ENCODE peak calls at places on chromosomes 5 and 9, in nine cellular contexts. One of them, this sample, is unnamed.

GRCh38 chr5:31640024-31640423 is 1.1 kb downstream of the PDZD2 start:
- DNase-seq in lower lobe of right lung: no peak
- DNase-seq in HCT116: no peak
- DNase-seq in uterus: no peak
- DNase-seq in pancreas: no peak
- DNase-seq in K562: no peak
- DNase-seq in H9: peak; percentile 46
- DNase-seq in MM.1S: no peak
- DNase-seq in tibial nerve: no peak
- DNase-seq in this sample: no peak

GRCh38 chr5:168132186-168132585 is 159.3 kb upstream of the WWC1 start:
- DNase-seq in K562: no peak
- DNase-seq in H9: no peak
- DNase-seq in uterus: no peak
- DNase-seq in MM.1S: no peak
- DNase-seq in HCT116: no peak
- DNase-seq in pancreas: no peak
- DNase-seq in tibial nerve: no peak
- DNase-seq in lower lobe of right lung: no peak
- DNase-seq in this sample: no peak

GRCh38 chr5:146137967-146138403 is 32.6 kb upstream of the PLAC8L1 start:
- DNase-seq in H9: no peak
- DNase-seq in HCT116: no peak
- DNase-seq in tibial nerve: no peak
- DNase-seq in pancreas: no peak
- DNase-seq in MM.1S: no peak
- DNase-seq in K562: no peak
- DNase-seq in uterus: no peak
- DNase-seq in lower lobe of right lung: peak; percentile 65
- DNase-seq in this sample: no peak

GRCh38 chr5:151125421-151125820 is 32.2 kb downstream of the ANXA6 start:
- DNase-seq in pancreas: no peak
- DNase-seq in H9: no peak
- DNase-seq in tibial nerve: no peak
- DNase-seq in MM.1S: no peak
- DNase-seq in K562: no peak
- DNase-seq in lower lobe of right lung: no peak
- DNase-seq in uterus: no peak
- DNase-seq in HCT116: no peak
- DNase-seq in this sample: no peak

GRCh38 chr9:110116543-110116885 is 91.4 kb downstream of the C9orf152 start:
- DNase-seq in MM.1S: no peak
- DNase-seq in H9: no peak
- DNase-seq in uterus: no peak
- DNase-seq in lower lobe of right lung: no peak
- DNase-seq in K562: no peak
- DNase-seq in tibial nerve: no peak
- DNase-seq in pancreas: no peak
- DNase-seq in HCT116: no peak
- DNase-seq in this sample: no peak

GRCh38 chr5:133293953-133294352 is 242.1 kb downstream of the HSPA4 start:
- DNase-seq in tibial nerve: no peak
- DNase-seq in lower lobe of right lung: no peak
- DNase-seq in K562: no peak
- DNase-seq in pancreas: no peak
- DNase-seq in MM.1S: peak; percentile 5
- DNase-seq in H9: no peak
- DNase-seq in HCT116: no peak
- DNase-seq in uterus: no peak
- DNase-seq in this sample: no peak

GRCh38 chr9:108323615-108324014 is 532.2 kb downstream of the ACTL7B start:
- DNase-seq in K562: no peak
- DNase-seq in pancreas: no peak
- DNase-seq in HCT116: no peak
- DNase-seq in lower lobe of right lung: no peak
- DNase-seq in tibial nerve: no peak
- DNase-seq in uterus: no peak
- DNase-seq in H9: no peak
- DNase-seq in MM.1S: no peak
- DNase-seq in this sample: no peak

GRCh38 chr5:101482931-101483330 is 579.8 kb upstream of the ST8SIA4 start:
- DNase-seq in uterus: no peak
- DNase-seq in pancreas: no peak
- DNase-seq in lower lobe of right lung: no peak
- DNase-seq in HCT116: no peak
- DNase-seq in H9: no peak
- DNase-seq in K562: no peak
- DNase-seq in tibial nerve: no peak
- DNase-seq in MM.1S: no peak
- DNase-seq in this sample: no peak

GRCh38 chr5:130141689-130142320 is 237.5 kb downstream of the CHSY3 start:
- DNase-seq in HCT116: no peak
- DNase-seq in tibial nerve: no peak
- DNase-seq in lower lobe of right lung: no peak
- DNase-seq in K562: no peak
- DNase-seq in pancreas: no peak
- DNase-seq in uterus: no peak
- DNase-seq in MM.1S: peak; percentile 75
- DNase-seq in H9: peak; percentile 64
- DNase-seq in this sample: no peak

GRCh38 chr5:131758520-131758900 is 38.3 kb downstream of the FNIP1 start:
- DNase-seq in lower lobe of right lung: no peak
- DNase-seq in uterus: no peak
- DNase-seq in tibial nerve: no peak
- DNase-seq in MM.1S: peak; percentile 83
- DNase-seq in H9: no peak
- DNase-seq in HCT116: no peak
- DNase-seq in pancreas: no peak
- DNase-seq in K562: no peak
- DNase-seq in this sample: no peak

GRCh38 chr5:149895416-149896345 is 48.9 kb downstream of the PDE6A start:
- DNase-seq in MM.1S: no peak
- DNase-seq in H9: no peak
- DNase-seq in tibial nerve: no peak
- DNase-seq in pancreas: no peak
- DNase-seq in K562: no peak
- DNase-seq in lower lobe of right lung: no peak
- DNase-seq in uterus: no peak
- DNase-seq in HCT116: no peak
- DNase-seq in this sample: no peak

GRCh38 chr5:39674209-39675082 is 249.7 kb upstream of the DAB2 start:
- DNase-seq in tibial nerve: no peak
- DNase-seq in pancreas: no peak
- DNase-seq in HCT116: no peak
- DNase-seq in MM.1S: no peak
- DNase-seq in H9: no peak
- DNase-seq in K562: no peak
- DNase-seq in uterus: no peak
- DNase-seq in lower lobe of right lung: no peak
- DNase-seq in this sample: no peak

GRCh38 chr9:71121275-71122168 is at the start of gene TRPM3:
- DNase-seq in MM.1S: no peak
- DNase-seq in lower lobe of right lung: no peak
- DNase-seq in H9: peak; percentile 71
- DNase-seq in tibial nerve: no peak
- DNase-seq in uterus: no peak
- DNase-seq in K562: no peak
- DNase-seq in HCT116: no peak
- DNase-seq in pancreas: no peak
- DNase-seq in this sample: no peak

DNA sequence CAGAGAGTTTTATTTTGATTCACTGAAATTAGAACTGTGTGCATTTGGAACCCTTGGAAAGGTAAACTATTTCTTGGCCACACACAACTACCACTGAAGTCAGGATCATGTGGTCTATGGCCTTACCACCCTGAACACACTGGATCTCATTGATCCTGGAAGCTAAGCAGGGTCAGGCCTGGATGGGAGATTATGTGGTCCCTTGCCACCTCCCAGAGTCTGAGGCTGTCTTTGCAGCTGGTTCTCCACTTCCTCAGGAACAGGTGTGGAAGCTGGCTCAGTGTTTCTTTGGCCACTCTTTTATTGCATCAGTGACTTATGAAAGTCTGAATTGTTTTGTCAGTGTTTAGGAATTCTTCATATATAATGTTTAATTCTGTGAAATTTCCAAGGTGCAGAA is 89.2 kb downstream of the TEK start:
- DNase-seq in uterus: no peak
- DNase-seq in K562: no peak
- DNase-seq in HCT116: peak; percentile 13
- DNase-seq in tibial nerve: no peak
- DNase-seq in lower lobe of right lung: no peak
- DNase-seq in H9: no peak
- DNase-seq in pancreas: no peak
- DNase-seq in MM.1S: no peak
- DNase-seq in this sample: no peak
- TF ChIP-seq CTCF in uterus: no peak
- TF ChIP-seq CTCF in K562: no peak
- TF ChIP-seq CTCF in HCT116: no peak
- TF ChIP-seq CTCF in tibial nerve: peak; percentile 14
- TF ChIP-seq CTCF in lower lobe of right lung: no peak
- TF ChIP-seq CTCF in H9: peak; percentile 15
- TF ChIP-seq CTCF in pancreas: no peak
- TF ChIP-seq CTCF in MM.1S: no peak
- TF ChIP-seq CTCF in this sample: no peak

DNA sequence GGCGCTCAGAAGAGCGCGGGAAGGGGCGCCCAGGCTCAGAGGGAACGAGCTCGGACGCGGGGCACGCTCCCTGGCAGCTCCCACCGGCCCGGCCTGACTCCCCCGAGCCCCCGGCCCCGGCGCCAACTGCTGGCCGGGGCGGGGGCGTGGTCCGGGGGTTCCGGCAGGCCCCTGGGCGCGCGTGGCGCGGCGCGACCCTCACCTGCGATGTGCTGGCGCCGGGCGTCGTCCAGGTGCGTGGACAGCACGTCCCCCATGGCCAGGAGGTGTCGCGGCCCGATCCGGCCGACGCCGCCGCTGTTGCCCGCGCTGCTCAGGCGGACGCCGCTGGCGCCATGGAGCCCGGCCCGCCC is 43.5 kb upstream of the STXBP1 start:
- DNase-seq in pancreas: no peak
- DNase-seq in tibial nerve: no peak
- DNase-seq in K562: no peak
- DNase-seq in HCT116: no peak
- DNase-seq in H9: peak; percentile 51
- DNase-seq in MM.1S: no peak
- DNase-seq in uterus: no peak
- DNase-seq in lower lobe of right lung: no peak
- DNase-seq in this sample: no peak
- H3K4me1 ChIP-seq in pancreas: peaks cover 30% of the 10 kb centered on the region
- H3K4me1 ChIP-seq in tibial nerve: peaks cover 84% of the 10 kb centered on the region
- H3K4me1 ChIP-seq in K562: peaks cover 19% of the 10 kb centered on the region
- H3K4me1 ChIP-seq in HCT116: peaks cover 82% of the 10 kb centered on the region
- H3K4me1 ChIP-seq in H9: peaks cover 4% of the 10 kb centered on the region
- H3K4me1 ChIP-seq in MM.1S: peaks cover 14% of the 10 kb centered on the region
- H3K4me1 ChIP-seq in uterus: peaks cover 7% of the 10 kb centered on the region
- H3K4me1 ChIP-seq in lower lobe of right lung: peaks cover 63% of the 10 kb centered on the region
- H3K4me1 ChIP-seq in this sample: peaks cover 19% of the 10 kb centered on the region

GRCh38 chr9:99682378-99682777 is 139.3 kb upstream of the NR4A3 start:
- DNase-seq in tibial nerve: no peak
- DNase-seq in uterus: no peak
- DNase-seq in H9: no peak
- DNase-seq in lower lobe of right lung: no peak
- DNase-seq in K562: no peak
- DNase-seq in pancreas: no peak
- DNase-seq in MM.1S: no peak
- DNase-seq in HCT116: no peak
- DNase-seq in this sample: no peak

GRCh38 chr9:99678550-99678949 is 143.1 kb upstream of the NR4A3 start:
- DNase-seq in K562: no peak
- DNase-seq in MM.1S: no peak
- DNase-seq in uterus: no peak
- DNase-seq in HCT116: no peak
- DNase-seq in pancreas: no peak
- DNase-seq in H9: no peak
- DNase-seq in tibial nerve: no peak
- DNase-seq in lower lobe of right lung: no peak
- DNase-seq in this sample: no peak

GRCh38 chr9:99682870-99683269 is 138.8 kb upstream of the NR4A3 start:
- DNase-seq in lower lobe of right lung: no peak
- DNase-seq in uterus: no peak
- DNase-seq in HCT116: no peak
- DNase-seq in pancreas: no peak
- DNase-seq in tibial nerve: no peak
- DNase-seq in K562: no peak
- DNase-seq in MM.1S: no peak
- DNase-seq in H9: no peak
- DNase-seq in this sample: no peak

GRCh38 chr9:99681113-99681512 is 140.6 kb upstream of the NR4A3 start:
- DNase-seq in HCT116: no peak
- DNase-seq in tibial nerve: no peak
- DNase-seq in H9: no peak
- DNase-seq in uterus: no peak
- DNase-seq in lower lobe of right lung: no peak
- DNase-seq in MM.1S: no peak
- DNase-seq in K562: no peak
- DNase-seq in pancreas: no peak
- DNase-seq in this sample: no peak

GRCh38 chr9:99680191-99680590 is 141.5 kb upstream of the NR4A3 start:
- DNase-seq in uterus: no peak
- DNase-seq in pancreas: no peak
- DNase-seq in K562: no peak
- DNase-seq in MM.1S: no peak
- DNase-seq in HCT116: no peak
- DNase-seq in H9: no peak
- DNase-seq in lower lobe of right lung: no peak
- DNase-seq in tibial nerve: no peak
- DNase-seq in this sample: no peak
- H3K9me3 ChIP-seq in uterus: no peaks in the 10 kb centered on the region
- H3K9me3 ChIP-seq in pancreas: no peaks in the 10 kb centered on the region
- H3K9me3 ChIP-seq in K562: no peaks in the 10 kb centered on the region
- H3K9me3 ChIP-seq in MM.1S: no peaks in the 10 kb centered on the region
- H3K9me3 ChIP-seq in HCT116: no peaks in the 10 kb centered on the region
- H3K9me3 ChIP-seq in H9: no peaks in the 10 kb centered on the region
- H3K9me3 ChIP-seq in lower lobe of right lung: peaks cover 8% of the 10 kb centered on the region
- H3K9me3 ChIP-seq in tibial nerve: no peaks in the 10 kb centered on the region
- H3K9me3 ChIP-seq in this sample: no peaks in the 10 kb centered on the region

GRCh38 chr5:154288145-154288544 is 97.6 kb downstream of the GALNT10 start:
- DNase-seq in K562: no peak
- DNase-seq in tibial nerve: peak; percentile 17
- DNase-seq in H9: no peak
- DNase-seq in lower lobe of right lung: no peak
- DNase-seq in uterus: peak; percentile 20
- DNase-seq in MM.1S: no peak
- DNase-seq in pancreas: peak; percentile 24
- DNase-seq in HCT116: no peak
- DNase-seq in this sample: no peak
- TF ChIP-seq CTCF in K562: no peak
- TF ChIP-seq CTCF in tibial nerve: no peak
- TF ChIP-seq CTCF in H9: no peak
- TF ChIP-seq CTCF in lower lobe of right lung: no peak
- TF ChIP-seq CTCF in uterus: no peak
- TF ChIP-seq CTCF in MM.1S: no peak
- TF ChIP-seq CTCF in pancreas: no peak
- TF ChIP-seq CTCF in HCT116: no peak
- TF ChIP-seq CTCF in this sample: no peak

This sample was measured in prostate gland.